ENCODE peak calls at places on chromosome 1, in six cellular contexts. Q is HFF-Myc, A is fibroblast of the aortic adventitia, V is spleen, C is dorsolateral prefrontal cortex, W is H7. X is an unnamed sample.

GRCh38 chr1:113422315-113423068 is 32.2 kb downstream of the MAGI3 start:
- DNase-seq in Q (no peak), A (no peak), V (peak), C (no peak), W (no peak), X (no peak)

GRCh38 chr1:220786057-220786336 is 716 bp upstream of the MTARC1 start:
- DNase-seq in Q (no peak), A (no peak), V (no peak), C (peak), W (no peak), X (no peak)

GRCh38 chr1:151325646-151326429 is 1.4 kb downstream of the PI4KB start:
- DNase-seq in Q (no peak), A (no peak), V (no peak), C (no peak), W (no peak), X (no peak)

GRCh38 chr1:110605901-110606783 is at the start of gene KCNA2:
- DNase-seq in Q (no peak), A (no peak), V (peak), C (peak), W (peak), X (no peak)

GRCh38 chr1:150564051-150564991 is 15.1 kb downstream of the MCL1 start:
- DNase-seq in Q (no peak), A (peak), V (peak), C (no peak), W (no peak), X (no peak)

GRCh38 chr1:26923711-26924110 is 2.2 kb downstream of the NUDC start:
- DNase-seq in Q (no peak), A (no peak), V (no peak), C (no peak), W (no peak), X (no peak)

GRCh38 chr1:183089025-183089639 is 65.9 kb downstream of the LAMC1 start:
- DNase-seq in Q (no peak), A (no peak), V (no peak), C (no peak), W (no peak), X (no peak)

GRCh38 chr1:116201921-116202320 is 90.7 kb downstream of the MAB21L3 start:
- DNase-seq in Q (no peak), A (no peak), V (no peak), C (no peak), W (no peak), X (no peak)

GRCh38 chr1:32142446-32143301 is 34.8 kb downstream of the KPNA6 start:
- DNase-seq in Q (peak), A (peak), V (no peak), C (no peak), W (no peak), X (no peak)

GRCh38 chr1:34684246-34684645 is 70.6 kb upstream of the GJB5 start:
- DNase-seq in Q (no peak), A (no peak), V (no peak), C (peak), W (peak), X (peak)
- H3K4me3 ChIP-seq in Q (no peak), A (no peak), V (no peak), C (no peak), W (no peak), X (no peak)

GRCh38 chr1:100152271-100152670 is 19.3 kb downstream of the TRMT13 start:
- DNase-seq in Q (no peak), A (no peak), V (no peak), C (no peak), W (no peak), X (no peak)
- H3K4me3 ChIP-seq in Q (no peak), A (no peak), V (no peak), C (no peak), W (no peak), X (no peak)

DNA sequence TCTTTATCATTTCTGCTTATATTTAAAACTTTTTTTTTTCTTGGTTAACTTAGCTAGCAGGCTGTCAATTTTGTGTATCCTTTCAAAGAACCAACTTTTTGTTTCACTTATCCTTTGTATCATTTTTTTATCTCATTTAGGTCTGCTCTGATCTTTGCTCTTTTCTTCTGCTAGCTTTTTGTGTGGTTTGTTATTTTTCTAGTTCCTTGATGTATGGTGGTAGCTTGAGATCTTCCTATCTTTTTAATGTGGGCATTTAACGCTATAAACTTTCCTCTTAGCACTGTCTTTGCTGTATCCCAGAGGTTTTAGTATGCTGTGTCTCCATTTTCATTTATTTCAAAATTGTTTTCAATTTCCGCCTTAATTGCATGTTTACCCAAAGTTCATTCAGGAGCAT is 36.5 kb downstream of the FOXJ3 start:
- DNase-seq in Q (no peak), A (no peak), V (no peak), C (no peak), W (no peak), X (peak)
- H3K4me3 ChIP-seq in Q (no peak), A (no peak), V (no peak), C (no peak), W (no peak), X (no peak)

DNA sequence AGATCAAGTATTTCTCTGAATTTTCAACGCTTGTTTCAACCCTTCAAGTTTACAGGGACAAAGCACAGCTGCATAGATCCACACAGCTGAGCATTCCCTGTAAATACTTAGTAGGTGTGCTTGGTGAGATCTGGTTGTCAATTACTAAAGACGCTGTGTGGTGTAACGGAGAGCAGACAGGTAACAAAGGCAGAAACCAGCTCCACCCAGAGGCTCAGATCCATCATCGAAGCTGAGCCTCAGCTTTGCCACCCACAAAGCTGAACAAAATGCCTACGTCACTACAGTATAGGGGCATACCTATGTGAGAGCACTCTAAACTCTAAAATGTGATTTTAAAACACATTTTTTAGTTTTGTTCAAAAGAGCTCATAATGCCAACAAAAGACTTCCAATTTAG is 38.7 kb downstream of the PACC1 start:
- DNase-seq in Q (no peak), A (no peak), V (no peak), C (no peak), W (no peak), X (no peak)
- H3K4me3 ChIP-seq in Q (no peak), A (no peak), V (no peak), C (no peak), W (no peak), X (no peak)

GRCh38 chr1:168865850-168866620 is 137.0 kb upstream of the DPT start:
- DNase-seq in Q (no peak), A (no peak), V (no peak), C (no peak), W (no peak), X (no peak)

GRCh38 chr1:168864266-168864665 is 135.3 kb upstream of the DPT start:
- DNase-seq in Q (no peak), A (no peak), V (no peak), C (no peak), W (no peak), X (no peak)

GRCh38 chr1:168867941-168868634 is 139.1 kb upstream of the DPT start:
- DNase-seq in Q (no peak), A (no peak), V (no peak), C (no peak), W (no peak), X (peak)

GRCh38 chr1:168861421-168862023 is 132.5 kb upstream of the DPT start:
- DNase-seq in Q (no peak), A (no peak), V (no peak), C (no peak), W (no peak), X (no peak)

DNA sequence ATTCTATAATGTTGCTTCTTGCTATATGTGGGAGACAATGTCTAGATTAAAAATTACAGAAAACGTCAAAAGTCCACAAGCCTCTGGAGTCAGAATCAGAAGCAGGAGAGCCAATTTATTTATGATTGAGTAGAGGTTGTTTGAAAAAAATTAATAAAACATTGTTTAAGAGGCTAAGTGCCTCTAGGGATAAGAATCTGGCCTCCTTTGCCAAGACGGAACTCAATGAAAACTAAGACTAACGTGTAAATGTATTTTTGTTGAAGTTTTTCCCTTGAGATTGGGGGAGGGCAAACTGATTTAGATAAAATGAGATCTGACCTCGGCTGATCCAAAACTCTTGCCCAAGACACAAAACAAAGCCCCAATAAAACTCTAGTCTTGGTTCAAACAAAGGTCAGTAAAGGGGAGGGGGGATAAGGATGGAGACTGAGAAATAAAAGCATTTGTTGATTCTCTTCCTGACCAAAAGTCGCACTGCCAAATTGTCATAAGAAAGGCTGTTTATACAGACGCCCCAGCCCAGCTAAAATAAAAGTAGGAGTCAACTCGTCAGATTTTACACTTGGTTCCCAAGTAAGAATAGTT is 134.7 kb upstream of the DPT start:
- DNase-seq in Q (no peak), A (peak), V (no peak), C (no peak), W (no peak), X (no peak)
- H3K4me3 ChIP-seq in Q (no peak), A (no peak), V (no peak), C (no peak), W (no peak), X (no peak)